ENCODE peak calls at places on chromosomes 11 and 22, in eight cellular contexts. One of them, this sample, is unnamed.

GRCh38 chr11:19428206-19429001 is 187.7 kb upstream of the E2F8 start:
- DNase-seq in vagina: no peak
- DNase-seq in A549: no peak
- DNase-seq in spleen: no peak
- DNase-seq in SK-N-SH: no peak
- DNase-seq in adrenal gland: no peak
- DNase-seq in GM23248: no peak
- DNase-seq in heart right ventricle: no peak
- DNase-seq in this sample: no peak

GRCh38 chr11:104525416-104525815 is 361.5 kb upstream of the PDGFD start:
- DNase-seq in vagina: no peak
- DNase-seq in A549: no peak
- DNase-seq in spleen: no peak
- DNase-seq in SK-N-SH: no peak
- DNase-seq in adrenal gland: no peak
- DNase-seq in GM23248: no peak
- DNase-seq in heart right ventricle: no peak
- DNase-seq in this sample: no peak

GRCh38 chr22:24200616-24201212 is 19.4 kb downstream of the SUSD2 start:
- DNase-seq in vagina: no peak
- DNase-seq in A549: peak; percentile 60
- DNase-seq in spleen: no peak
- DNase-seq in SK-N-SH: peak; percentile 6
- DNase-seq in adrenal gland: no peak
- DNase-seq in GM23248: peak; percentile 74
- DNase-seq in heart right ventricle: no peak
- DNase-seq in this sample: no peak

GRCh38 chr22:24516301-24516737 is 21.2 kb downstream of the UPB1 start:
- DNase-seq in vagina: no peak
- DNase-seq in A549: peak; percentile 21
- DNase-seq in spleen: no peak
- DNase-seq in SK-N-SH: no peak
- DNase-seq in adrenal gland: peak; percentile 29
- DNase-seq in GM23248: peak; percentile 92
- DNase-seq in heart right ventricle: no peak
- DNase-seq in this sample: no peak

GRCh38 chr11:58963551-58964075 is 24.3 kb downstream of the GLYATL1 start:
- DNase-seq in vagina: no peak
- DNase-seq in A549: no peak
- DNase-seq in spleen: no peak
- DNase-seq in SK-N-SH: peak; percentile 15
- DNase-seq in adrenal gland: no peak
- DNase-seq in GM23248: peak; percentile 40
- DNase-seq in heart right ventricle: no peak
- DNase-seq in this sample: no peak

GRCh38 chr22:46671824-46672432 is 51.7 kb downstream of the GRAMD4 start:
- DNase-seq in vagina: no peak
- DNase-seq in A549: no peak
- DNase-seq in spleen: no peak
- DNase-seq in SK-N-SH: no peak
- DNase-seq in adrenal gland: no peak
- DNase-seq in GM23248: no peak
- DNase-seq in heart right ventricle: no peak
- DNase-seq in this sample: no peak

GRCh38 chr11:11706022-11706421 is 84.2 kb upstream of the GALNT18 start:
- DNase-seq in vagina: no peak
- DNase-seq in A549: no peak
- DNase-seq in spleen: no peak
- DNase-seq in SK-N-SH: no peak
- DNase-seq in adrenal gland: no peak
- DNase-seq in GM23248: peak; percentile 25
- DNase-seq in heart right ventricle: no peak
- DNase-seq in this sample: no peak

GRCh38 chr22:32144875-32145274 is 14.2 kb downstream of the C22orf42 start:
- DNase-seq in vagina: no peak
- DNase-seq in A549: no peak
- DNase-seq in spleen: no peak
- DNase-seq in SK-N-SH: no peak
- DNase-seq in adrenal gland: no peak
- DNase-seq in GM23248: no peak
- DNase-seq in heart right ventricle: no peak
- DNase-seq in this sample: no peak

GRCh38 chr22:42080287-42080686 is 787 bp downstream of the SMDT1 start:
- DNase-seq in vagina: peak; percentile 86
- DNase-seq in A549: no peak
- DNase-seq in spleen: peak; percentile 82
- DNase-seq in SK-N-SH: peak; percentile 44
- DNase-seq in adrenal gland: peak; percentile 66
- DNase-seq in GM23248: peak; percentile 77
- DNase-seq in heart right ventricle: no peak
- DNase-seq in this sample: no peak

GRCh38 chr22:47060718-47061117 is 298.3 kb downstream of the TBC1D22A start:
- DNase-seq in vagina: no peak
- DNase-seq in A549: no peak
- DNase-seq in spleen: peak; percentile 21
- DNase-seq in SK-N-SH: no peak
- DNase-seq in adrenal gland: no peak
- DNase-seq in GM23248: no peak
- DNase-seq in heart right ventricle: no peak
- DNase-seq in this sample: no peak

GRCh38 chr11:8512547-8512946 is 81.5 kb downstream of the STK33 start:
- DNase-seq in vagina: no peak
- DNase-seq in A549: no peak
- DNase-seq in spleen: no peak
- DNase-seq in SK-N-SH: no peak
- DNase-seq in adrenal gland: no peak
- DNase-seq in GM23248: no peak
- DNase-seq in heart right ventricle: no peak
- DNase-seq in this sample: no peak

GRCh38 chr11:111733655-111734088 is 32.5 kb downstream of the PPP2R1B start:
- DNase-seq in vagina: no peak
- DNase-seq in A549: no peak
- DNase-seq in spleen: peak; percentile 64
- DNase-seq in SK-N-SH: no peak
- DNase-seq in adrenal gland: peak; percentile 51
- DNase-seq in GM23248: peak; percentile 48
- DNase-seq in heart right ventricle: no peak
- DNase-seq in this sample: no peak

GRCh38 chr22:50343541-50343935 is 411 bp downstream of the PPP6R2 start:
- DNase-seq in vagina: no peak
- DNase-seq in A549: no peak
- DNase-seq in spleen: no peak
- DNase-seq in SK-N-SH: no peak
- DNase-seq in adrenal gland: no peak
- DNase-seq in GM23248: no peak
- DNase-seq in heart right ventricle: no peak
- DNase-seq in this sample: no peak

GRCh38 chr11:131584694-131585592 is 214.5 kb downstream of the NTM start:
- DNase-seq in vagina: no peak
- DNase-seq in A549: no peak
- DNase-seq in spleen: no peak
- DNase-seq in SK-N-SH: peak; percentile 9
- DNase-seq in adrenal gland: no peak
- DNase-seq in GM23248: no peak
- DNase-seq in heart right ventricle: no peak
- DNase-seq in this sample: peak; percentile 94

GRCh38 chr11:40885257-40885947 is 574.0 kb downstream of the LRRC4C start:
- DNase-seq in vagina: no peak
- DNase-seq in A549: no peak
- DNase-seq in spleen: no peak
- DNase-seq in SK-N-SH: no peak
- DNase-seq in adrenal gland: no peak
- DNase-seq in GM23248: no peak
- DNase-seq in heart right ventricle: no peak
- DNase-seq in this sample: no peak

GRCh38 chr11:83706581-83706980 is 420.4 kb upstream of the CCDC90B start:
- DNase-seq in vagina: no peak
- DNase-seq in A549: no peak
- DNase-seq in spleen: no peak
- DNase-seq in SK-N-SH: no peak
- DNase-seq in adrenal gland: no peak
- DNase-seq in GM23248: no peak
- DNase-seq in heart right ventricle: no peak
- DNase-seq in this sample: no peak

GRCh38 chr11:129766858-129767604 is 48.6 kb upstream of the TMEM45B start:
- DNase-seq in vagina: no peak
- DNase-seq in A549: no peak
- DNase-seq in spleen: no peak
- DNase-seq in SK-N-SH: peak; percentile 29
- DNase-seq in adrenal gland: no peak
- DNase-seq in GM23248: peak; percentile 58
- DNase-seq in heart right ventricle: no peak
- DNase-seq in this sample: no peak

GRCh38 chr22:48845356-48845936 is 982.2 kb downstream of the BRD1 start:
- DNase-seq in vagina: no peak
- DNase-seq in A549: no peak
- DNase-seq in spleen: peak; percentile 51
- DNase-seq in SK-N-SH: no peak
- DNase-seq in adrenal gland: no peak
- DNase-seq in GM23248: no peak
- DNase-seq in heart right ventricle: no peak
- DNase-seq in this sample: no peak

GRCh38 chr22:42396621-42397331 is 35.4 kb downstream of the NFAM1 start:
- DNase-seq in vagina: no peak
- DNase-seq in A549: no peak
- DNase-seq in spleen: peak; percentile 92
- DNase-seq in SK-N-SH: no peak
- DNase-seq in adrenal gland: peak; percentile 24
- DNase-seq in GM23248: no peak
- DNase-seq in heart right ventricle: peak; percentile 13
- DNase-seq in this sample: no peak

GRCh38 chr11:12376259-12376971 is 956 bp upstream of the PARVA start:
- DNase-seq in vagina: peak; percentile 96
- DNase-seq in A549: no peak
- DNase-seq in spleen: no peak
- DNase-seq in SK-N-SH: no peak
- DNase-seq in adrenal gland: peak; percentile 23
- DNase-seq in GM23248: peak; percentile 89
- DNase-seq in heart right ventricle: peak; percentile 69
- DNase-seq in this sample: no peak

GRCh38 chr22:37182949-37183245 is 5.2 kb downstream of the C1QTNF6 start:
- DNase-seq in vagina: no peak
- DNase-seq in A549: no peak
- DNase-seq in spleen: peak; percentile 69
- DNase-seq in SK-N-SH: no peak
- DNase-seq in adrenal gland: no peak
- DNase-seq in GM23248: no peak
- DNase-seq in heart right ventricle: no peak
- DNase-seq in this sample: no peak

GRCh38 chr22:46002757-46003270 is 25.9 kb upstream of the WNT7B start:
- DNase-seq in vagina: no peak
- DNase-seq in A549: peak; percentile 38
- DNase-seq in spleen: peak; percentile 68
- DNase-seq in SK-N-SH: no peak
- DNase-seq in adrenal gland: peak; percentile 88
- DNase-seq in GM23248: peak; percentile 93
- DNase-seq in heart right ventricle: no peak
- DNase-seq in this sample: no peak

GRCh38 chr22:48323746-48324145 is 1503.9 kb downstream of the BRD1 start:
- DNase-seq in vagina: no peak
- DNase-seq in A549: no peak
- DNase-seq in spleen: peak; percentile 55
- DNase-seq in SK-N-SH: no peak
- DNase-seq in adrenal gland: no peak
- DNase-seq in GM23248: no peak
- DNase-seq in heart right ventricle: no peak
- DNase-seq in this sample: no peak

GRCh38 chr11:1372660-1373059 is 17.1 kb upstream of the BRSK2 start:
- DNase-seq in vagina: no peak
- DNase-seq in A549: no peak
- DNase-seq in spleen: no peak
- DNase-seq in SK-N-SH: no peak
- DNase-seq in adrenal gland: no peak
- DNase-seq in GM23248: no peak
- DNase-seq in heart right ventricle: no peak
- DNase-seq in this sample: no peak

GRCh38 chr11:64053699-64054098 is 18.0 kb downstream of the FLRT1 start:
- DNase-seq in vagina: no peak
- DNase-seq in A549: no peak
- DNase-seq in spleen: no peak
- DNase-seq in SK-N-SH: no peak
- DNase-seq in adrenal gland: no peak
- DNase-seq in GM23248: no peak
- DNase-seq in heart right ventricle: no peak
- DNase-seq in this sample: no peak

DNA sequence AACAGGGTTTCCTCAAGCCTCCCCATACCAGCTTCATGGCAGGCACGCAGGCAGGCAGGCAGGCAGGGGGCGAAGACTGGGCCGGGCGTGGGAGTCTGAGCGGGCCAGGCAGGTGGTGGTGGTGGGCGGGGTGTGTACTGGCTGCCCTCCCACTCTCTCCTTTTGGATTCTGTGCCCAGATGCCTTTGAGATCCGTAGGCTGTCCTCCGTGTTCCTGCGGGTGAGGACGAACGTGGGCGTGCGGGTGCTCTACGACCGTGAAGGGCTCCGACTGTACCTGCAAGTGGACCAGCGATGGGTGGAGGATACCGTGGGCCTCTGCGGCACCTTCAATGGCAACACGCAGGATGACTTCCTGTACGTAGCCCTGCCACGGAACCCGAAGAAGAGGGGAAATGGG is 23.0 kb downstream of the OTOG start:
- DNase-seq in vagina: no peak
- DNase-seq in A549: no peak
- DNase-seq in spleen: no peak
- DNase-seq in SK-N-SH: no peak
- DNase-seq in adrenal gland: no peak
- DNase-seq in GM23248: no peak
- DNase-seq in heart right ventricle: no peak
- DNase-seq in this sample: no peak
- H3K27ac ChIP-seq in vagina: no peak overlapping the region
- H3K27ac ChIP-seq in A549: no peak overlapping the region
- H3K27ac ChIP-seq in spleen: no peak overlapping the region
- H3K27ac ChIP-seq in SK-N-SH: no peak overlapping the region
- H3K27ac ChIP-seq in adrenal gland: no peak overlapping the region
- H3K27ac ChIP-seq in GM23248: no peak overlapping the region
- H3K27ac ChIP-seq in heart right ventricle: no peak overlapping the region
- H3K27ac ChIP-seq in this sample: no peak overlapping the region

GRCh38 chr11:102345923-102346322 is 1.1 kb upstream of the BIRC2 start:
- DNase-seq in vagina: no peak
- DNase-seq in A549: no peak
- DNase-seq in spleen: no peak
- DNase-seq in SK-N-SH: no peak
- DNase-seq in adrenal gland: no peak
- DNase-seq in GM23248: peak; percentile 58
- DNase-seq in heart right ventricle: no peak
- DNase-seq in this sample: no peak
- H3K27ac ChIP-seq in vagina: peak overlapping the region; percentile 98
- H3K27ac ChIP-seq in A549: peak overlapping the region; percentile 94
- H3K27ac ChIP-seq in spleen: peak overlapping the region; percentile 98
- H3K27ac ChIP-seq in SK-N-SH: peak overlapping the region; percentile 95
- H3K27ac ChIP-seq in adrenal gland: peak overlapping the region; percentile 99
- H3K27ac ChIP-seq in GM23248: peak overlapping the region; percentile 99
- H3K27ac ChIP-seq in heart right ventricle: peak overlapping the region; percentile 99
- H3K27ac ChIP-seq in this sample: no peak overlapping the region

GRCh38 chr11:65624931-65625627 is 9.5 kb downstream of the PCNX3 start:
- DNase-seq in vagina: no peak
- DNase-seq in A549: no peak
- DNase-seq in spleen: no peak
- DNase-seq in SK-N-SH: no peak
- DNase-seq in adrenal gland: no peak
- DNase-seq in GM23248: no peak
- DNase-seq in heart right ventricle: no peak
- DNase-seq in this sample: no peak
- H3K27ac ChIP-seq in vagina: no peak overlapping the region
- H3K27ac ChIP-seq in A549: no peak overlapping the region
- H3K27ac ChIP-seq in spleen: no peak overlapping the region
- H3K27ac ChIP-seq in SK-N-SH: no peak overlapping the region
- H3K27ac ChIP-seq in adrenal gland: no peak overlapping the region
- H3K27ac ChIP-seq in GM23248: no peak overlapping the region
- H3K27ac ChIP-seq in heart right ventricle: no peak overlapping the region
- H3K27ac ChIP-seq in this sample: no peak overlapping the region

GRCh38 chr11:45078236-45079074 is 68.0 kb upstream of the PRDM11 start:
- DNase-seq in vagina: no peak
- DNase-seq in A549: no peak
- DNase-seq in spleen: no peak
- DNase-seq in SK-N-SH: peak; percentile 64
- DNase-seq in adrenal gland: no peak
- DNase-seq in GM23248: peak; percentile 81
- DNase-seq in heart right ventricle: no peak
- DNase-seq in this sample: no peak
- H3K27ac ChIP-seq in vagina: no peak overlapping the region
- H3K27ac ChIP-seq in A549: no peak overlapping the region
- H3K27ac ChIP-seq in spleen: no peak overlapping the region
- H3K27ac ChIP-seq in SK-N-SH: no peak overlapping the region
- H3K27ac ChIP-seq in adrenal gland: no peak overlapping the region
- H3K27ac ChIP-seq in GM23248: no peak overlapping the region
- H3K27ac ChIP-seq in heart right ventricle: no peak overlapping the region
- H3K27ac ChIP-seq in this sample: no peak overlapping the region

This sample was measured in caudate nucleus.